ENCODE peak calls at places on chromosomes 7 and 10, in five cellular contexts. N is stimulated activated CD4-positive, alpha-beta T cell treated with anti-CD3 and anti-CD28 coated beads, Interleukin-2, amount 100 ng/mL, for 48 hours; U is T-helper 17 cell; T is OCI-LY7; C is activated CD4-positive, alpha-beta T cell treated with anti-CD3 and anti-CD28 coated beads, Interleukin-2, amount 10 ng/mL, durations not matched to agents 7 days and 5 days. X is an unnamed sample.

GRCh38 chr10:61439058-61439607 is 14.0 kb downstream of the TMEM26 start:
- DNase-seq in U (no peak), N (no peak), C (no peak), T (no peak), X (no peak)

GRCh38 chr10:101974091-101974799 is 81.7 kb downstream of the ARMH3 start:
- DNase-seq in U (no peak), C (no peak), T (no peak), N (no peak), X (no peak)

GRCh38 chr7:116679495-116679894 is 7.5 kb downstream of the MET start:
- DNase-seq in U (no peak), N (no peak), C (no peak), T (no peak), X (no peak)

GRCh38 chr10:5977471-5978370 is at the start of gene IL15RA:
- DNase-seq in T (peak), N (peak), U (peak), C (peak), X (peak)

GRCh38 chr7:46153951-46154787 is 233.1 kb upstream of the IGFBP3 start:
- DNase-seq in C (no peak), U (no peak), T (no peak), N (no peak), X (no peak)

GRCh38 chr10:96287392-96288105 is 16.2 kb upstream of the BLNK start:
- DNase-seq in T (peak), C (no peak), N (no peak), U (no peak), X (no peak)

GRCh38 chr7:7118822-7119221 is 63.5 kb upstream of the C1GALT1 start:
- DNase-seq in T (no peak), U (no peak), C (no peak), N (no peak), X (no peak)

GRCh38 chr7:134766779-134767566 is 12.5 kb upstream of the CALD1 start:
- DNase-seq in T (peak), N (no peak), U (no peak), C (no peak), X (no peak)

GRCh38 chr10:123103944-123104343 is 31.8 kb upstream of the HMX3 start:
- DNase-seq in C (no peak), N (no peak), T (no peak), U (no peak), X (no peak)

GRCh38 chr7:138886501-138886917 is 88.5 kb upstream of the ATP6V0A4 start:
- DNase-seq in T (peak), N (peak), C (peak), U (no peak), X (no peak)

GRCh38 chr7:55572378-55573233 is at the start of gene VOPP1:
- DNase-seq in T (peak), U (peak), C (peak), N (peak), X (peak)

GRCh38 chr10:88932539-88933256 is 19.9 kb downstream of the ACTA2 start:
- DNase-seq in U (peak), T (peak), N (peak), C (peak), X (no peak)

GRCh38 chr7:27510550-27510949 is 152.1 kb downstream of the HIBADH start:
- DNase-seq in U (no peak), N (no peak), T (no peak), C (no peak), X (no peak)

GRCh38 chr10:98555011-98555619 is 108.4 kb upstream of the HPS1 start:
- DNase-seq in U (no peak), N (no peak), T (no peak), C (no peak), X (no peak)

GRCh38 chr7:28956608-28957063 is 1.5 kb downstream of the TRIL start:
- DNase-seq in N (no peak), U (no peak), T (no peak), C (peak), X (peak)

GRCh38 chr10:11509036-11509435 is 102.4 kb downstream of the USP6NL start:
- DNase-seq in T (no peak), C (no peak), U (no peak), N (no peak), X (no peak)

GRCh38 chr10:125023269-125023668 is 81.3 kb downstream of the ZRANB1 start:
- DNase-seq in C (no peak), N (no peak), T (no peak), U (no peak), X (no peak)

GRCh38 chr7:102223175-102223574 is 63.5 kb upstream of the SH2B2 start:
- DNase-seq in U (no peak), C (no peak), N (no peak), T (no peak), X (no peak)

GRCh38 chr7:513521-514166 is 6.0 kb downstream of the PDGFA start:
- DNase-seq in U (no peak), C (no peak), N (no peak), T (no peak), X (no peak)

GRCh38 chr7:123242467-123243097 is 42.8 kb upstream of the SLC13A1 start:
- DNase-seq in C (no peak), N (no peak), U (no peak), T (no peak), X (no peak)